ENCODE peak calls at places on chromosomes 12 and 14, in nine cellular contexts. One of them, this sample, is unnamed.
A peak's percentile ranks its signal among the peaks of the same experiment; 100 is the strongest.

GRCh38 chr14:104795781-104796681 is 483 bp upstream of the AKT1 start:
- DNase-seq in heart left ventricle: peak; percentile 74
- DNase-seq in cardiac muscle cell: peak; percentile 72
- DNase-seq in fibroblast of villous mesenchyme: peak; percentile 35
- DNase-seq in HL-60: no peak
- DNase-seq in right cardiac atrium: peak; percentile 86
- DNase-seq in GM12865: peak; percentile 66
- DNase-seq in GM23248: peak; percentile 73
- DNase-seq in stomach: peak; percentile 68
- DNase-seq in this sample: no peak

GRCh38 chr14:54481695-54482094 is 7.1 kb downstream of the GMFB start:
- DNase-seq in heart left ventricle: no peak
- DNase-seq in cardiac muscle cell: no peak
- DNase-seq in fibroblast of villous mesenchyme: no peak
- DNase-seq in HL-60: no peak
- DNase-seq in right cardiac atrium: no peak
- DNase-seq in GM12865: no peak
- DNase-seq in GM23248: no peak
- DNase-seq in stomach: no peak
- DNase-seq in this sample: no peak

GRCh38 chr14:37594238-37594915 is 672 bp downstream of the FOXA1 start:
- DNase-seq in heart left ventricle: no peak
- DNase-seq in cardiac muscle cell: peak; percentile 86
- DNase-seq in fibroblast of villous mesenchyme: peak; percentile 79
- DNase-seq in HL-60: peak; percentile 62
- DNase-seq in right cardiac atrium: peak; percentile 53
- DNase-seq in GM12865: peak; percentile 6
- DNase-seq in GM23248: peak; percentile 82
- DNase-seq in stomach: peak; percentile 82
- DNase-seq in this sample: peak; percentile 84

GRCh38 chr12:92827836-92828431 is 101.2 kb downstream of the EEA1 start:
- DNase-seq in heart left ventricle: no peak
- DNase-seq in cardiac muscle cell: peak; percentile 51
- DNase-seq in fibroblast of villous mesenchyme: peak; percentile 58
- DNase-seq in HL-60: peak; percentile 28
- DNase-seq in right cardiac atrium: no peak
- DNase-seq in GM12865: peak; percentile 70
- DNase-seq in GM23248: peak; percentile 70
- DNase-seq in stomach: no peak
- DNase-seq in this sample: no peak

GRCh38 chr12:16063728-16064127 is 152.6 kb downstream of the DERA start:
- DNase-seq in heart left ventricle: no peak
- DNase-seq in cardiac muscle cell: no peak
- DNase-seq in fibroblast of villous mesenchyme: no peak
- DNase-seq in HL-60: no peak
- DNase-seq in right cardiac atrium: no peak
- DNase-seq in GM12865: no peak
- DNase-seq in GM23248: no peak
- DNase-seq in stomach: no peak
- DNase-seq in this sample: no peak

GRCh38 chr14:20836668-20837338 is 34.2 kb upstream of the RNASE1 start:
- DNase-seq in heart left ventricle: no peak
- DNase-seq in cardiac muscle cell: peak; percentile 47
- DNase-seq in fibroblast of villous mesenchyme: peak; percentile 14
- DNase-seq in HL-60: no peak
- DNase-seq in right cardiac atrium: no peak
- DNase-seq in GM12865: no peak
- DNase-seq in GM23248: peak; percentile 65
- DNase-seq in stomach: peak; percentile 58
- DNase-seq in this sample: no peak

GRCh38 chr12:125128806-125129571 is 63.8 kb downstream of the AACS start:
- DNase-seq in heart left ventricle: peak; percentile 42
- DNase-seq in cardiac muscle cell: no peak
- DNase-seq in fibroblast of villous mesenchyme: no peak
- DNase-seq in HL-60: no peak
- DNase-seq in right cardiac atrium: no peak
- DNase-seq in GM12865: no peak
- DNase-seq in GM23248: no peak
- DNase-seq in stomach: no peak
- DNase-seq in this sample: no peak

GRCh38 chr14:101090976-101091375 is 187.5 kb upstream of the RTL1 start:
- DNase-seq in heart left ventricle: no peak
- DNase-seq in cardiac muscle cell: no peak
- DNase-seq in fibroblast of villous mesenchyme: no peak
- DNase-seq in HL-60: no peak
- DNase-seq in right cardiac atrium: no peak
- DNase-seq in GM12865: no peak
- DNase-seq in GM23248: no peak
- DNase-seq in stomach: no peak
- DNase-seq in this sample: no peak

GRCh38 chr12:42237853-42238239 is 202 bp downstream of the YAF2 start:
- DNase-seq in heart left ventricle: no peak
- DNase-seq in cardiac muscle cell: no peak
- DNase-seq in fibroblast of villous mesenchyme: no peak
- DNase-seq in HL-60: no peak
- DNase-seq in right cardiac atrium: no peak
- DNase-seq in GM12865: no peak
- DNase-seq in GM23248: peak; percentile 55
- DNase-seq in stomach: no peak
- DNase-seq in this sample: no peak

GRCh38 chr12:124668602-124669001 is 101.2 kb upstream of the NCOR2 start:
- DNase-seq in heart left ventricle: no peak
- DNase-seq in cardiac muscle cell: no peak
- DNase-seq in fibroblast of villous mesenchyme: no peak
- DNase-seq in HL-60: no peak
- DNase-seq in right cardiac atrium: peak; percentile 65
- DNase-seq in GM12865: no peak
- DNase-seq in GM23248: peak; percentile 33
- DNase-seq in stomach: peak; percentile 64
- DNase-seq in this sample: peak; percentile 44

GRCh38 chr12:13465641-13466040 is 269.1 kb downstream of the EMP1 start:
- DNase-seq in heart left ventricle: peak; percentile 58
- DNase-seq in cardiac muscle cell: no peak
- DNase-seq in fibroblast of villous mesenchyme: peak; percentile 1
- DNase-seq in HL-60: no peak
- DNase-seq in right cardiac atrium: peak; percentile 85
- DNase-seq in GM12865: no peak
- DNase-seq in GM23248: peak; percentile 71
- DNase-seq in stomach: no peak
- DNase-seq in this sample: no peak

GRCh38 chr12:21539797-21540196 is 13.7 kb downstream of the SPX start:
- DNase-seq in heart left ventricle: no peak
- DNase-seq in cardiac muscle cell: no peak
- DNase-seq in fibroblast of villous mesenchyme: no peak
- DNase-seq in HL-60: no peak
- DNase-seq in right cardiac atrium: no peak
- DNase-seq in GM12865: no peak
- DNase-seq in GM23248: no peak
- DNase-seq in stomach: no peak
- DNase-seq in this sample: no peak

GRCh38 chr12:53300187-53300586 is 692 bp downstream of the MYG1 start:
- DNase-seq in heart left ventricle: no peak
- DNase-seq in cardiac muscle cell: peak; percentile 5
- DNase-seq in fibroblast of villous mesenchyme: peak; percentile 58
- DNase-seq in HL-60: no peak
- DNase-seq in right cardiac atrium: no peak
- DNase-seq in GM12865: no peak
- DNase-seq in GM23248: peak; percentile 84
- DNase-seq in stomach: no peak
- DNase-seq in this sample: no peak

GRCh38 chr12:68675098-68675842 is 11.5 kb upstream of the NUP107 start:
- DNase-seq in heart left ventricle: no peak
- DNase-seq in cardiac muscle cell: no peak
- DNase-seq in fibroblast of villous mesenchyme: no peak
- DNase-seq in HL-60: no peak
- DNase-seq in right cardiac atrium: peak; percentile 77
- DNase-seq in GM12865: no peak
- DNase-seq in GM23248: no peak
- DNase-seq in stomach: peak; percentile 48
- DNase-seq in this sample: no peak

GRCh38 chr14:54686219-54686870 is 119.4 kb downstream of the SAMD4A start:
- DNase-seq in heart left ventricle: peak; percentile 74
- DNase-seq in cardiac muscle cell: no peak
- DNase-seq in fibroblast of villous mesenchyme: peak; percentile 93
- DNase-seq in HL-60: no peak
- DNase-seq in right cardiac atrium: peak; percentile 83
- DNase-seq in GM12865: peak; percentile 34
- DNase-seq in GM23248: peak; percentile 94
- DNase-seq in stomach: no peak
- DNase-seq in this sample: no peak

GRCh38 chr12:77847665-77848431 is 17.2 kb downstream of the NAV3 start:
- DNase-seq in heart left ventricle: no peak
- DNase-seq in cardiac muscle cell: no peak
- DNase-seq in fibroblast of villous mesenchyme: peak; percentile 94
- DNase-seq in HL-60: no peak
- DNase-seq in right cardiac atrium: no peak
- DNase-seq in GM12865: peak; percentile 46
- DNase-seq in GM23248: peak; percentile 86
- DNase-seq in stomach: no peak
- DNase-seq in this sample: no peak

GRCh38 chr14:32230695-32231280 is 27.7 kb upstream of the RNU6-8 start:
- DNase-seq in heart left ventricle: no peak
- DNase-seq in cardiac muscle cell: no peak
- DNase-seq in fibroblast of villous mesenchyme: peak; percentile 62
- DNase-seq in HL-60: no peak
- DNase-seq in right cardiac atrium: no peak
- DNase-seq in GM12865: no peak
- DNase-seq in GM23248: peak; percentile 82
- DNase-seq in stomach: no peak
- DNase-seq in this sample: no peak

GRCh38 chr12:124238886-124239285 is 56.0 kb upstream of the RFLNA start:
- DNase-seq in heart left ventricle: no peak
- DNase-seq in cardiac muscle cell: no peak
- DNase-seq in fibroblast of villous mesenchyme: no peak
- DNase-seq in HL-60: no peak
- DNase-seq in right cardiac atrium: no peak
- DNase-seq in GM12865: no peak
- DNase-seq in GM23248: no peak
- DNase-seq in stomach: peak; percentile 74
- DNase-seq in this sample: no peak

GRCh38 chr12:121253638-121254335 is 42.7 kb downstream of the CAMKK2 start:
- DNase-seq in heart left ventricle: no peak
- DNase-seq in cardiac muscle cell: no peak
- DNase-seq in fibroblast of villous mesenchyme: no peak
- DNase-seq in HL-60: no peak
- DNase-seq in right cardiac atrium: no peak
- DNase-seq in GM12865: no peak
- DNase-seq in GM23248: no peak
- DNase-seq in stomach: no peak
- DNase-seq in this sample: no peak

GRCh38 chr14:99688210-99688581 is 4.1 kb downstream of the CYP46A1 start:
- DNase-seq in heart left ventricle: no peak
- DNase-seq in cardiac muscle cell: no peak
- DNase-seq in fibroblast of villous mesenchyme: no peak
- DNase-seq in HL-60: no peak
- DNase-seq in right cardiac atrium: no peak
- DNase-seq in GM12865: no peak
- DNase-seq in GM23248: no peak
- DNase-seq in stomach: no peak
- DNase-seq in this sample: no peak

GRCh38 chr12:121916719-121917118 is 1.7 kb upstream of the CFAP251 start:
- DNase-seq in heart left ventricle: no peak
- DNase-seq in cardiac muscle cell: no peak
- DNase-seq in fibroblast of villous mesenchyme: peak; percentile 76
- DNase-seq in HL-60: peak; percentile 44
- DNase-seq in right cardiac atrium: no peak
- DNase-seq in GM12865: peak; percentile 27
- DNase-seq in GM23248: peak; percentile 48
- DNase-seq in stomach: no peak
- DNase-seq in this sample: no peak

GRCh38 chr12:47808574-47809380 is 10.9 kb downstream of the HDAC7 start:
- DNase-seq in heart left ventricle: no peak
- DNase-seq in cardiac muscle cell: no peak
- DNase-seq in fibroblast of villous mesenchyme: no peak
- DNase-seq in HL-60: peak; percentile 78
- DNase-seq in right cardiac atrium: peak; percentile 63
- DNase-seq in GM12865: peak; percentile 50
- DNase-seq in GM23248: peak; percentile 80
- DNase-seq in stomach: no peak
- DNase-seq in this sample: no peak

GRCh38 chr12:6231359-6232268 is 31.4 kb downstream of the CD9 start:
- DNase-seq in heart left ventricle: no peak
- DNase-seq in cardiac muscle cell: no peak
- DNase-seq in fibroblast of villous mesenchyme: no peak
- DNase-seq in HL-60: peak; percentile 15
- DNase-seq in right cardiac atrium: peak; percentile 32
- DNase-seq in GM12865: no peak
- DNase-seq in GM23248: no peak
- DNase-seq in stomach: no peak
- DNase-seq in this sample: no peak
- H3K4me3 ChIP-seq in heart left ventricle: no peak overlapping the region
- H3K4me3 ChIP-seq in cardiac muscle cell: no peak overlapping the region
- H3K4me3 ChIP-seq in fibroblast of villous mesenchyme: no peak overlapping the region
- H3K4me3 ChIP-seq in HL-60: no peak overlapping the region
- H3K4me3 ChIP-seq in right cardiac atrium: no peak overlapping the region
- H3K4me3 ChIP-seq in GM12865: no peak overlapping the region
- H3K4me3 ChIP-seq in GM23248: no peak overlapping the region
- H3K4me3 ChIP-seq in stomach: no peak overlapping the region
- H3K4me3 ChIP-seq in this sample: no peak overlapping the region

GRCh38 chr14:26478967-26479366 is 118.9 kb downstream of the NOVA1 start:
- DNase-seq in heart left ventricle: no peak
- DNase-seq in cardiac muscle cell: no peak
- DNase-seq in fibroblast of villous mesenchyme: no peak
- DNase-seq in HL-60: no peak
- DNase-seq in right cardiac atrium: no peak
- DNase-seq in GM12865: no peak
- DNase-seq in GM23248: no peak
- DNase-seq in stomach: no peak
- DNase-seq in this sample: no peak
- H3K4me3 ChIP-seq in heart left ventricle: no peak overlapping the region
- H3K4me3 ChIP-seq in cardiac muscle cell: no peak overlapping the region
- H3K4me3 ChIP-seq in fibroblast of villous mesenchyme: no peak overlapping the region
- H3K4me3 ChIP-seq in HL-60: no peak overlapping the region
- H3K4me3 ChIP-seq in right cardiac atrium: no peak overlapping the region
- H3K4me3 ChIP-seq in GM12865: no peak overlapping the region
- H3K4me3 ChIP-seq in GM23248: no peak overlapping the region
- H3K4me3 ChIP-seq in stomach: no peak overlapping the region
- H3K4me3 ChIP-seq in this sample: no peak overlapping the region

GRCh38 chr14:89364316-89364715 is 52.7 kb downstream of the FOXN3 start:
- DNase-seq in heart left ventricle: no peak
- DNase-seq in cardiac muscle cell: no peak
- DNase-seq in fibroblast of villous mesenchyme: no peak
- DNase-seq in HL-60: no peak
- DNase-seq in right cardiac atrium: no peak
- DNase-seq in GM12865: no peak
- DNase-seq in GM23248: no peak
- DNase-seq in stomach: no peak
- DNase-seq in this sample: no peak
- H3K4me3 ChIP-seq in heart left ventricle: no peak overlapping the region
- H3K4me3 ChIP-seq in cardiac muscle cell: no peak overlapping the region
- H3K4me3 ChIP-seq in fibroblast of villous mesenchyme: no peak overlapping the region
- H3K4me3 ChIP-seq in HL-60: no peak overlapping the region
- H3K4me3 ChIP-seq in right cardiac atrium: no peak overlapping the region
- H3K4me3 ChIP-seq in GM12865: peak overlapping the region; percentile 54
- H3K4me3 ChIP-seq in GM23248: no peak overlapping the region
- H3K4me3 ChIP-seq in stomach: no peak overlapping the region
- H3K4me3 ChIP-seq in this sample: no peak overlapping the region

DNA sequence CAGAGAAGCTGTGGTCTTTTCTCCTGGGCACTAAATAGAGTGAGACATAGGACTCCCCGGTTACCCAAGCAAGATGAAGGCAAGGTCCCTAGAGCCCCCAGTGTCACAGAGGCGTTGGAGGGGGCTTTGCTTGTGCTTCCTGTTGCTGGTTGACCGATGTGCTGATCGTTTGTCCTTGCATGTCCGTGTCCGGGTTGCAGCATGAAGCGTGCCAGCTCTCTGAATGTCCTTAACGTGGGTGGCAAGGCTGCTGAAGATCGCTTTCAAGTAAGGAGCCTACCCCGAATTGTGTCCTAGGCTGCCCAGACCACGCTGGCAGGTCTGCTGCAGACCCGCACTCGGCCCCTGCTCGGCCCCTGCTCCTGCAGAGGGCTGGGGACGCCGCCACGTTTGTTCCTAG is 23.1 kb downstream of the XRCC3 start:
- DNase-seq in heart left ventricle: no peak
- DNase-seq in cardiac muscle cell: no peak
- DNase-seq in fibroblast of villous mesenchyme: no peak
- DNase-seq in HL-60: no peak
- DNase-seq in right cardiac atrium: peak; percentile 37
- DNase-seq in GM12865: peak; percentile 40
- DNase-seq in GM23248: no peak
- DNase-seq in stomach: no peak
- DNase-seq in this sample: no peak
- H3K4me3 ChIP-seq in heart left ventricle: no peak overlapping the region
- H3K4me3 ChIP-seq in cardiac muscle cell: no peak overlapping the region
- H3K4me3 ChIP-seq in fibroblast of villous mesenchyme: no peak overlapping the region
- H3K4me3 ChIP-seq in HL-60: no peak overlapping the region
- H3K4me3 ChIP-seq in right cardiac atrium: no peak overlapping the region
- H3K4me3 ChIP-seq in GM12865: no peak overlapping the region
- H3K4me3 ChIP-seq in GM23248: no peak overlapping the region
- H3K4me3 ChIP-seq in stomach: no peak overlapping the region
- H3K4me3 ChIP-seq in this sample: no peak overlapping the region